ENCODE peak calls at places on chromosome 20, in seven cellular contexts. R is non-pigmented ciliary epithelial cell, C is NCI-H2171, K is mammary epithelial cell, X is left ventricle myocardium inferior, G is GM12891, B is RCC 7860. T is an unnamed sample.

GRCh38 chr20:41956316-41957050 is 338.3 kb upstream of the CHD6 start:
- DNase-seq in R (no peak), C (peak; percentile 13), K (no peak), X (no peak), G (no peak), B (peak; percentile 31), T (no peak)

GRCh38 chr20:1822564-1823420 is 72.4 kb upstream of the SIRPA start:
- DNase-seq in R (no peak), C (no peak), K (peak; percentile 78), X (no peak), G (no peak), B (no peak), T (no peak)

GRCh38 chr20:38255389-38255788 is 5.1 kb downstream of the KIAA1755 start:
- DNase-seq in R (no peak), C (no peak), K (no peak), X (no peak), G (no peak), B (no peak), T (no peak)

GRCh38 chr20:46261456-46262253 is 46.6 kb downstream of the CDH22 start:
- DNase-seq in R (no peak), C (peak; percentile 72), K (no peak), X (no peak), G (no peak), B (no peak), T (no peak)

GRCh38 chr20:5171074-5171789 is 44.4 kb downstream of the CDS2 start:
- DNase-seq in R (no peak), C (peak; percentile 34), K (no peak), X (peak; percentile 64), G (no peak), B (no peak), T (no peak)

GRCh38 chr20:49405062-49405683 is 77.3 kb downstream of the KCNB1 start:
- DNase-seq in R (no peak), C (no peak), K (no peak), X (no peak), G (no peak), B (no peak), T (no peak)

GRCh38 chr20:33563788-33564187 is 73.9 kb downstream of the CBFA2T2 start:
- DNase-seq in R (no peak), C (no peak), K (no peak), X (no peak), G (no peak), B (no peak), T (no peak)

GRCh38 chr20:63025534-63026331 is 19.0 kb upstream of the BHLHE23 start:
- DNase-seq in R (peak; percentile 1), C (no peak), K (peak; percentile 63), X (peak; percentile 11), G (no peak), B (no peak), T (peak; percentile 62)

GRCh38 chr20:62186887-62187866 is 4.3 kb downstream of the MTG2 start:
- DNase-seq in R (no peak), C (no peak), K (no peak), X (no peak), G (no peak), B (no peak), T (no peak)

GRCh38 chr20:51542033-51542893 is at the start of gene NFATC2:
- DNase-seq in R (no peak), C (peak; percentile 26), K (no peak), X (peak; percentile 52), G (peak; percentile 49), B (no peak), T (peak; percentile 33)

GRCh38 chr20:50928469-50928868 is 2.8 kb downstream of the ADNP start:
- DNase-seq in R (no peak), C (no peak), K (no peak), X (no peak), G (no peak), B (no peak), T (no peak)

GRCh38 chr20:31833130-31833930 is 12.1 kb downstream of the FOXS1 start:
- DNase-seq in R (no peak), C (no peak), K (no peak), X (peak; percentile 65), G (peak; percentile 79), B (peak; percentile 28), T (peak; percentile 12)